ENCODE peak calls at places on chromosomes 3 and 15, in eight cellular contexts. D is GM23338, K is HFFc6, F is sigmoid colon, T is RWPE2, N is fibroblast of lung, V is nephron progenitor cell, R is right atrium auricular region. L is an unnamed sample.

GRCh38 chr3:14452676-14453367 is 50.4 kb downstream of the SLC6A6 start:
- DNase-seq in F (peak; percentile 98), D (no peak), K (peak; percentile 96), R (peak; percentile 97), T (no peak), V (no peak), N (peak; percentile 99), L (peak; percentile 99)

GRCh38 chr3:39280569-39280968 is 733 bp upstream of the CX3CR1 start:
- DNase-seq in V (no peak), R (no peak), N (no peak), K (no peak), T (no peak), F (no peak), D (no peak), L (no peak)

GRCh38 chr15:57667171-57667924 is 39.2 kb upstream of the POLR2M start:
- DNase-seq in D (peak; percentile 38), T (no peak), K (peak; percentile 70), F (no peak), R (no peak), V (no peak), N (peak; percentile 79), L (peak; percentile 83)

GRCh38 chr3:10515884-10516495 is 10.6 kb upstream of the ATP2B2 start:
- DNase-seq in V (no peak), F (peak; percentile 20), T (peak; percentile 11), R (no peak), N (no peak), K (no peak), D (peak; percentile 34), L (no peak)

GRCh38 chr3:197302696-197303341 is 4.4 kb upstream of the DLG1 start:
- DNase-seq in R (no peak), V (no peak), F (no peak), D (no peak), N (no peak), T (no peak), K (peak; percentile 61), L (peak; percentile 54)

GRCh38 chr3:130604806-130605205 is 87.8 kb downstream of the COL6A6 start:
- DNase-seq in D (no peak), K (no peak), F (no peak), V (no peak), N (no peak), R (no peak), T (no peak), L (no peak)

GRCh38 chr15:41801850-41802455 is 25.9 kb upstream of the JMJD7 start:
- DNase-seq in D (no peak), R (no peak), V (no peak), T (no peak), F (no peak), N (peak; percentile 34), K (peak; percentile 48), L (peak; percentile 20)

GRCh38 chr3:145898487-145898886 is 262.5 kb downstream of the PLOD2 start:
- DNase-seq in T (no peak), D (peak; percentile 24), K (no peak), F (no peak), V (no peak), N (peak; percentile 26), R (no peak), L (peak; percentile 13)

GRCh38 chr3:33146791-33147445 is 33.1 kb downstream of the CRTAP start:
- DNase-seq in D (peak; percentile 5), T (no peak), R (no peak), V (no peak), F (no peak), N (peak; percentile 81), K (no peak), L (peak; percentile 49)

GRCh38 chr15:32649336-32649735 is 7.8 kb downstream of the SCG5 start:
- DNase-seq in K (peak; percentile 32), N (peak; percentile 49), T (no peak), R (no peak), F (no peak), V (no peak), D (peak; percentile 77), L (peak; percentile 45)
- TF ChIP-seq CTCF in K (peak; percentile 74), N (peak; percentile 62), T (peak; percentile 59), R (no peak), F (no peak), V (peak; percentile 45), D (peak; percentile 51), L (peak; percentile 59)

GRCh38 chr15:69474846-69475455 is 22.3 kb downstream of the RPLP1 start:
- DNase-seq in K (peak; percentile 26), F (no peak), N (no peak), D (no peak), T (peak; percentile 48), R (no peak), V (no peak), L (no peak)
- TF ChIP-seq CTCF in K (no peak), F (no peak), N (peak; percentile 17), D (no peak), T (no peak), R (no peak), V (no peak), L (no peak)

GRCh38 chr15:63502843-63503738 is 1.3 kb upstream of the USP3 start:
- DNase-seq in D (peak; percentile 85), R (peak; percentile 97), T (peak; percentile 95), F (peak; percentile 95), K (peak; percentile 73), V (peak; percentile 48), N (peak; percentile 97), L (peak; percentile 98)
- TF ChIP-seq CTCF in D (no peak), R (no peak), T (no peak), F (no peak), K (peak; percentile 13), V (no peak), N (no peak), L (no peak)

GRCh38 chr3:101544181-101544850 is 17.4 kb upstream of the TRMT10C start:
- DNase-seq in V (no peak), R (no peak), K (no peak), F (no peak), N (no peak), D (no peak), T (no peak), L (no peak)
- TF ChIP-seq CTCF in V (no peak), R (no peak), K (peak; percentile 20), F (no peak), N (peak; percentile 4), D (peak; percentile 54), T (peak; percentile 45), L (peak; percentile 14)

GRCh38 chr3:16668776-16669545 is 63.7 kb upstream of the DAZL start:
- DNase-seq in V (no peak), K (no peak), D (no peak), R (no peak), N (no peak), F (no peak), T (no peak), L (no peak)
- TF ChIP-seq CTCF in V (no peak), K (no peak), D (no peak), R (no peak), N (no peak), F (no peak), T (no peak), L (no peak)

DNA sequence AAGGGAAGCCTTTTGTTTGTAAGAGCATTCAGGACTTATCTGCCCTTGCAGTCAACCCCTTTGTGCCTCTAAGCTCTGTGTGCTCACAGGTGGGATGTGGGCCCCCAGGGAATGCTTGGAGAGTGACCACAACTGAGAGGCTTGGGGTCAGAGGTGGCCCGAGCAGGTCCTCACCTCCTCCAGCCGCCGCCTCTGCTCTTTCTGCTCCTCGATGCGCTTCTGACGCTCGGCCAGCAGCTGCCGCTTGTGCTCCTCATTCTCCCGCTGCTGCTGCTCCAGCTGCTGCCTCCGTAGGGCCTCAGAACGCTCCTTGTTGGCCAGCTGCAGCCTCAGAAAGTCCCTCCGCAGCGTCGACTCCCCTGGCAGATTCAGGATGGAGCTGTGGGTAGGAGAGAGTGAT is 130.8 kb upstream of the SLC2A2 start:
- DNase-seq in N (peak; percentile 43), K (no peak), V (peak; percentile 25), D (peak; percentile 21), T (no peak), F (no peak), R (no peak), L (peak; percentile 26)
- TF ChIP-seq CTCF in N (peak; percentile 22), K (no peak), V (no peak), D (peak; percentile 46), T (no peak), F (no peak), R (no peak), L (peak; percentile 1)

GRCh38 chr3:152508705-152509104 is 240.0 kb downstream of the MBNL1 start:
- DNase-seq in T (no peak), N (peak; percentile 6), D (peak; percentile 39), V (no peak), K (no peak), R (no peak), F (no peak), L (peak; percentile 39)
- TF ChIP-seq CTCF in T (peak; percentile 51), N (no peak), D (peak; percentile 47), V (peak; percentile 22), K (peak; percentile 66), R (peak; percentile 40), F (peak; percentile 6), L (peak; percentile 28)

DNA sequence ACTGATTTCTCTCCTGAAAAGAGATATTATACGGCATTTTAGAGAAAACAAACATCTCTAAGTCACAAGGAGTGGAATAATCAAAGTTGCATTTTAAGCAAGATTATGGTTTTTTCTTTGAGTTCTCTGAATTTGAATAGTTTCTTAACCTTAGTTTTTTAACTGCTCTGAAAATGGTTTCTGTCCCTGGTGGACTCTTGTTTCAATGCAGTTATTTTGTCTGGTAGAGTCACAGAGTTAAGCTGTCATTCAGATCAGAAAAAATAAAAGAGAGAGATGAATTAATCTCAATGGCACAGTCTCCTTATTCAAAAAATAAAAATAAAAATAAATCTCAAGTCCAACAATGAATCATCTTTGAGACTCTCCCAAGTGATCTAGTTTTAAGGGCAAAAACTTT is 19.0 kb downstream of the AGTR1 start:
- DNase-seq in R (no peak), F (no peak), V (no peak), D (no peak), T (no peak), N (no peak), K (no peak), L (no peak)
- TF ChIP-seq CTCF in R (no peak), F (no peak), V (peak; percentile 21), D (no peak), T (no peak), N (no peak), K (no peak), L (peak; percentile 13)

GRCh38 chr3:21484323-21485154 is 266.5 kb downstream of the ZNF385D start:
- DNase-seq in K (peak; percentile 77), V (peak; percentile 70), R (peak; percentile 63), T (no peak), F (no peak), N (peak; percentile 83), D (peak; percentile 86), L (peak; percentile 90)
- TF ChIP-seq CTCF in K (peak; percentile 90), V (peak; percentile 64), R (no peak), T (peak; percentile 67), F (peak; percentile 11), N (peak; percentile 86), D (peak; percentile 87), L (peak; percentile 95)